ENCODE peak calls at places on chromosomes 7 and 10, in six cellular contexts. R is activated CD8-positive, alpha-beta T cell treated with anti-CD3 and anti-CD28 coated beads for 36 hours; X is natural killer cell; T is mesothelial cell of epicardium; Z is brain microvascular endothelial cell; Q is kidney. A is an unnamed sample.

GRCh38 chr10:108393111-108393510 is 1228.6 kb upstream of the SORCS1 start:
- DNase-seq in Z (no peak), R (no peak), Q (no peak), X (no peak), T (no peak), A (no peak)

GRCh38 chr7:78716876-78717275 is 736.6 kb downstream of the MAGI2 start:
- DNase-seq in R (no peak), Z (no peak), Q (no peak), T (no peak), X (no peak), A (no peak)

GRCh38 chr7:6422926-6423632 is 24.7 kb downstream of the DAGLB start:
- DNase-seq in Z (no peak), X (no peak), R (no peak), Q (no peak), T (no peak), A (peak)

GRCh38 chr7:88758355-88759215 is 915 bp upstream of the ZNF804B start:
- DNase-seq in X (no peak), R (peak), T (peak), Z (no peak), Q (peak), A (no peak)

GRCh38 chr10:120508393-120508792 is 51.4 kb downstream of the PLPP4 start:
- DNase-seq in X (no peak), Q (no peak), Z (peak), T (no peak), R (peak), A (no peak)

GRCh38 chr10:24310104-24310503 is 101.2 kb downstream of the KIAA1217 start:
- DNase-seq in T (no peak), X (no peak), Q (no peak), R (no peak), Z (no peak), A (no peak)

GRCh38 chr10:132961-133898 is 2.0 kb upstream of the ZMYND11 start:
- DNase-seq in Z (peak), Q (no peak), X (no peak), R (no peak), T (no peak), A (no peak)

GRCh38 chr10:53102424-53102823 is 329.8 kb upstream of the MBL2 start:
- DNase-seq in R (no peak), T (no peak), X (no peak), Q (no peak), Z (no peak), A (no peak)

GRCh38 chr10:31186225-31187010 is 132.6 kb upstream of the ZEB1 start:
- DNase-seq in R (no peak), X (no peak), Q (no peak), Z (no peak), T (no peak), A (no peak)

GRCh38 chr10:33487014-33487776 is 152.7 kb upstream of the NRP1 start:
- DNase-seq in R (no peak), X (no peak), T (no peak), Q (no peak), Z (no peak), A (no peak)

GRCh38 chr7:33087356-33087755 is 21.8 kb downstream of the RP9 start:
- DNase-seq in R (no peak), T (no peak), X (no peak), Q (no peak), Z (no peak), A (no peak)

GRCh38 chr10:131312261-131312801 is 810 bp upstream of the TCERG1L start:
- DNase-seq in T (peak), Z (no peak), Q (peak), R (peak), X (no peak), A (no peak)

GRCh38 chr7:156585025-156585648 is 55.4 kb upstream of the RNF32 start:
- DNase-seq in R (no peak), Q (no peak), X (no peak), Z (no peak), T (no peak), A (no peak)

GRCh38 chr10:116870949-116871348 is 21.6 kb downstream of the ENO4 start:
- DNase-seq in T (no peak), R (no peak), X (no peak), Z (no peak), Q (no peak), A (no peak)

GRCh38 chr10:123109466-123109865 is 26.3 kb upstream of the HMX3 start:
- DNase-seq in X (no peak), Q (no peak), Z (no peak), T (no peak), R (no peak), A (no peak)

GRCh38 chr7:127396184-127396583 is 3.7 kb upstream of the ZNF800 start:
- DNase-seq in R (peak), X (no peak), Q (no peak), Z (no peak), T (no peak), A (peak)

GRCh38 chr10:72094574-72094973 is 6.2 kb upstream of the SPOCK2 start:
- DNase-seq in Q (no peak), Z (no peak), R (no peak), X (no peak), T (no peak), A (no peak)

GRCh38 chr10:43867667-43868361 is 219.1 kb upstream of the ZNF32 start:
- DNase-seq in R (no peak), Q (no peak), X (no peak), Z (peak), T (no peak), A (no peak)

GRCh38 chr7:9645756-9646155 is 1212.3 kb downstream of the NXPH1 start:
- DNase-seq in R (no peak), X (no peak), Q (no peak), Z (no peak), T (no peak), A (no peak)

GRCh38 chr7:120554960-120555571 is 282.1 kb downstream of the KCND2 start:
- DNase-seq in X (no peak), T (peak), Z (peak), Q (no peak), R (peak), A (no peak)

GRCh38 chr10:91298224-91298862 is 77.9 kb downstream of the PCGF5 start:
- DNase-seq in X (peak), Z (peak), Q (peak), T (peak), R (peak), A (no peak)

GRCh38 chr10:88379575-88379974 is 203.5 kb downstream of the RNLS start:
- DNase-seq in X (no peak), Q (no peak), Z (peak), T (no peak), R (no peak), A (no peak)

GRCh38 chr10:11036424-11037011 is 18.8 kb downstream of the CELF2 start:
- DNase-seq in T (no peak), Q (no peak), X (no peak), Z (peak), R (no peak), A (no peak)

GRCh38 chr10:77965294-77965693 is 38.7 kb upstream of the DLG5 start:
- DNase-seq in Z (peak), X (no peak), T (no peak), Q (no peak), R (peak), A (no peak)

GRCh38 chr7:134778941-134779740 is at the start of gene CALD1:
- DNase-seq in T (peak), R (no peak), Z (peak), Q (peak), X (no peak), A (no peak)

GRCh38 chr7:9106747-9107146 is 673.3 kb downstream of the NXPH1 start:
- DNase-seq in X (no peak), Z (no peak), R (no peak), T (no peak), Q (no peak), A (no peak)

GRCh38 chr7:51053194-51053925 is 263.2 kb downstream of the COBL start:
- DNase-seq in X (no peak), Z (no peak), T (no peak), R (no peak), Q (no peak), A (no peak)

GRCh38 chr7:127755529-127755928 is 103.5 kb downstream of the SND1 start:
- DNase-seq in X (no peak), Z (no peak), T (no peak), Q (no peak), R (no peak), A (no peak)

GRCh38 chr7:36393826-36394225 is 4.2 kb downstream of the ANLN start:
- DNase-seq in X (no peak), R (no peak), T (no peak), Q (no peak), Z (peak), A (no peak)

GRCh38 chr10:95355241-95355779 is 64.5 kb upstream of the PDLIM1 start:
- DNase-seq in T (no peak), X (no peak), R (no peak), Q (no peak), Z (no peak), A (no peak)

GRCh38 chr10:71638087-71638576 is 81.4 kb downstream of the C10orf105 start:
- DNase-seq in Z (no peak), Q (no peak), R (no peak), X (no peak), T (no peak), A (peak)

GRCh38 chr10:133143200-133143533 is 16.9 kb upstream of the KNDC1 start:
- DNase-seq in Z (no peak), Q (no peak), T (no peak), R (no peak), X (no peak), A (no peak)

GRCh38 chr7:95921543-95921942 is 149.2 kb downstream of the DYNC1I1 start:
- DNase-seq in T (no peak), R (no peak), Z (no peak), X (no peak), Q (no peak), A (no peak)

GRCh38 chr7:128226132-128226980 is 14.7 kb upstream of the LEP start:
- DNase-seq in Q (no peak), R (no peak), X (no peak), Z (no peak), T (no peak), A (no peak)

GRCh38 chr7:23970193-23970592 is 260.2 kb downstream of the STK31 start:
- DNase-seq in T (no peak), R (no peak), Z (no peak), X (no peak), Q (no peak), A (no peak)

GRCh38 chr7:121449304-121449703 is 53.2 kb upstream of the FAM3C start:
- DNase-seq in Z (no peak), X (no peak), T (no peak), R (no peak), Q (no peak), A (no peak)

GRCh38 chr10:124961248-124961570 is 19.3 kb downstream of the ZRANB1 start:
- DNase-seq in X (no peak), Z (no peak), R (no peak), Q (no peak), T (no peak), A (no peak)

GRCh38 chr10:99279626-99280111 is 44.0 kb upstream of the HPSE2 start:
- DNase-seq in Q (no peak), R (no peak), T (no peak), X (no peak), Z (peak), A (no peak)

GRCh38 chr10:99280472-99280871 is 44.8 kb upstream of the HPSE2 start:
- DNase-seq in Z (no peak), T (no peak), Q (no peak), R (no peak), X (no peak), A (no peak)

DNA sequence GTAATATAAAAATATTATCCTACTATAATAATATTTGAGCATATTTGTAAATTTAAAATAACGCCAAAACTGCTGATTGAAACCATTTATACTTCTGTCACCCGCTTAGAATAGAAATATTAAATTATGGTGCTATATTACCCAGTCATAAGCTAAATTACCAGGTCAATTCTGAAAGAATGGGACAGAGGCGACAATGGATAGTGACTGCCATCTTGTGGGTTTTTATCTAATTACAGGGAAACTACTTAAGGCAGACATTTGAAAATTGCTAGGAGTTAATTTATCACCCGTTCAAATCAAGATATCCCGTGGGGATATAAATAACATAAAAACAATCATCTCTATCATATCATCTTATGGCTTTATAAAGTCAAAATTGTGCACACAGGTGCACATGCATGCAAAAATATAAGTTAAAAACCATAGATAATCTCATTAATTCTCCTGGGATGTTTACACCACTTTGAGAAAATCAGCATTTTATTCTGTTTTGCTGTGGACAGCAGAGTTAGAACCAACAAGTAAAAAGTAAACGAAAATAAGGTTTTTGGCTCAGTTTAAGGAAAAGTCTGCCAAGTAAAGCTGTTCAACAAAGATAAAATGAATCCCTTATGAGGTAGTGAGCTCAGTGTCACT is 41.3 kb upstream of the HPSE2 start:
- DNase-seq in R (no peak), X (no peak), Q (no peak), Z (peak), T (no peak), A (no peak)
- TF ChIP-seq CTCF in R (peak), X (no peak), Q (no peak), Z (peak), T (no peak), A (peak)

GRCh38 chr7:30869794-30870491 is 41.7 kb upstream of the AQP1 start:
- DNase-seq in X (no peak), R (no peak), Z (no peak), Q (no peak), T (no peak), A (no peak)
- TF ChIP-seq CTCF in X (no peak), R (no peak), Z (no peak), Q (no peak), T (no peak), A (no peak)

DNA sequence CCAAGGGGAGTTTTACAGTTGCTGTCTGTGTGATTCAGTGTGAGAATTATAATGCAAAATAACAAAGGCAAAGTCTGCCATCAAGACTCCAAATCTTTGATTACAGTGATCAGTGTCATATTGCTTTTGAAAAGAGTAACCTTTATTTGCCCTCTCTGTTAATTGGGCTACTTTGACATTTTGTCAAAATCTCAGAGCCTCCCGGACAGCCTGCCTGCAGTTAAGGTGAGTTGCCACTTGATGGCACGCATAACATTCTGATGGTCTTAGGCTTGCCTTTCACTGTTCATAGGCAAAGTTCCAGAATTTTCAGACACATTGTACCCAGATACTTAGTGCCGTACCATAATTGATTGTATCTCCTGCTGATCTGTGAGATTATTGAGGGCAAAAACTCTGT is 253.5 kb downstream of the ABCA13 start:
- DNase-seq in Z (peak), Q (no peak), T (no peak), X (no peak), R (peak), A (no peak)
- TF ChIP-seq CTCF in Z (peak), Q (peak), T (no peak), X (no peak), R (peak), A (no peak)

GRCh38 chr7:44814956-44815355 is 18.5 kb downstream of the PPIA start:
- DNase-seq in Q (no peak), X (no peak), T (no peak), R (no peak), Z (no peak), A (no peak)
- TF ChIP-seq CTCF in Q (no peak), X (no peak), T (no peak), R (no peak), Z (peak), A (no peak)

DNA sequence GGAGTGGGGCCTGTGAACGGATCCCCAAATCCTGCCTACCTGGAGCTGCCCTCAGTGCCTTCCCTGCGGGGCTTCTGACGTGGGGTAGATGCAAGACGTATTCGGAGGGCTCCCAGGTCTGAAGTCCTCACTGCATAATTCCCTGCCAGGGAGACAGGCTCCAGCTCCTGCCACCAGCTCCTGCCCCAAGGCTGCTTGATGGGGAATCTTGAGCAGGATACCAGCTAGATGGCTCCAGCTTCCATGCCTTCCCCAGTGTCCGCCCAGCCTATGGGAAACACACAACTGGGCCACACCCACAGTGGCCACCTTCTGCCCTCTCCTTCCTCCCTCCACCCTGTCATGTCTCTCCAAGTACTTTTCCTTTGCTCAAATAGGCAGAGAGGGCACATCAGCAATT is 95.8 kb downstream of the PARP12 start:
- DNase-seq in Z (no peak), X (no peak), Q (no peak), T (no peak), R (no peak), A (no peak)
- TF ChIP-seq CTCF in Z (no peak), X (no peak), Q (no peak), T (no peak), R (no peak), A (no peak)

GRCh38 chr7:53358301-53358700 is 322.9 kb downstream of the POM121L12 start:
- DNase-seq in R (no peak), T (no peak), Q (no peak), Z (no peak), X (no peak), A (no peak)
- TF ChIP-seq CTCF in R (no peak), T (no peak), Q (no peak), Z (no peak), X (no peak), A (no peak)

DNA sequence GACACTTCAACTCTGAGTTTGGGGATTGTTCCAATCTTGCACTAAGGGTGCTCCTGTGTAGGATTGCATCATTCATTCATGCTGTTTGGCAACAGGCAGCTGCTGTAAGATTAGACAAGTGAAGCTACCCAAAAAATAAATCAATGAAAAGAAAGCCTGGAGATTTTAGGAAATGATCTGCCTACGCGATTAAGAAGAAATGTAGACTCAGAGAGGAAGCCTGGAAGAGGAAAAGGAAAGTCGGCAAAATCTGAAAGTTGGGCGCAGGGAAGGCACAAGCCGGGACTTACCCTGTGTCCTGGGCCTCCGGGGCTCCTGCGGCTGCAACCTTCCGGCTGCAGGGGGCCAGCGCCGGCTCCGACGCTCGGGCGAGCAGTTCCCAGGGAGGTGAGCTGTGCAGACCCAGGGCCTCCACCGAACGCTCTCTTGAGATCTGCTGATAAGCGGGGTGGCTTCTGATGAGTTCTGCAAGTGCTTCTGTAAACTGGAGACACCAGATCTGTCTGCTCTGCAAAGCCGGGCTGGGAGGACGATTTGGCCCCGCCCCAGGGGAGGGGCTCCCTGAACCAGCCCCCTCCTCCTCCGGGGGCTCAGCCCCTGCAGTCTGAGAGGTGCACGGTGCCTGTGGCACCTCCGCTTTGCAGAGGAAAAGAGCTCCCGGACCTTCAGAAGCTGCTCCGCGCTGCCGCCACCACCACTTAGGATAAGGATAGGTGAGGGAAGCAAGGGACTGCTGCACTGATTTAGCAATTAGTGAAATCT is 17.4 kb downstream of the PSPH start:
- DNase-seq in T (peak), Q (peak), Z (peak), X (peak), R (peak), A (no peak)
- TF ChIP-seq CTCF in T (peak), Q (no peak), Z (peak), X (peak), R (no peak), A (peak)

GRCh38 chr7:223118-223800 is 30.9 kb downstream of the FAM20C start:
- DNase-seq in R (no peak), Q (no peak), Z (no peak), X (no peak), T (no peak), A (no peak)

GRCh38 chr7:220151-220841 is 27.9 kb downstream of the FAM20C start:
- DNase-seq in X (no peak), T (no peak), R (no peak), Q (peak), Z (no peak), A (no peak)

GRCh38 chr7:221996-222715 is 29.8 kb downstream of the FAM20C start:
- DNase-seq in R (no peak), Z (no peak), Q (no peak), T (no peak), X (no peak), A (no peak)

GRCh38 chr7:223861-224260 is 31.5 kb downstream of the FAM20C start:
- DNase-seq in T (no peak), R (no peak), Z (no peak), Q (no peak), X (no peak), A (no peak)

GRCh38 chr7:222716-223041 is 30.3 kb downstream of the FAM20C start:
- DNase-seq in T (no peak), Q (no peak), R (no peak), Z (no peak), X (no peak), A (no peak)
- TF ChIP-seq CTCF in T (no peak), Q (no peak), R (no peak), Z (no peak), X (no peak), A (no peak)